ENCODE peak calls at places on chromosomes 2 and 18, in nine cellular contexts. J is IMR-90; L is fibroblast of mammary gland; R is stimulated activated CD4-positive, alpha-beta T cell treated with anti-CD3 and anti-CD28 coated beads, Interleukin-1b, Interleukin-23, amount 100 ng/mL, for 24 hours; F is prostate gland; I is CD4-positive, CD25-positive, alpha-beta regulatory T cell; G is HT1080; H is tibial artery; V is GM12864. S is an unnamed sample.
A peak's percentile ranks its signal among the peaks of the same experiment; 100 is the strongest.

GRCh38 chr2:149562304-149562703 is 25.3 kb downstream of the MMADHC start:
- DNase-seq in F (no peak), L (peak; percentile 53), J (peak; percentile 59), I (no peak), V (peak; percentile 31), H (no peak), R (no peak), G (peak; percentile 43), S (peak; percentile 88)

GRCh38 chr18:13035249-13035914 is 44.2 kb downstream of the CEP192 start:
- DNase-seq in G (peak; percentile 8), R (no peak), F (no peak), V (no peak), L (peak; percentile 16), J (peak; percentile 44), I (no peak), H (no peak), S (no peak)

GRCh38 chr2:237766334-237766733 is 32.2 kb upstream of the RBM44 start:
- DNase-seq in I (no peak), J (peak; percentile 79), R (no peak), H (no peak), L (peak; percentile 28), G (no peak), F (no peak), V (no peak), S (peak; percentile 38)

GRCh38 chr2:96647681-96648080 is 5.1 kb downstream of the FER1L5 start:
- DNase-seq in L (no peak), G (no peak), R (no peak), V (no peak), F (no peak), J (no peak), I (no peak), H (no peak), S (no peak)

GRCh38 chr2:74513605-74514367 is 464 bp upstream of the TLX2 start:
- DNase-seq in F (no peak), H (no peak), R (peak; percentile 32), I (peak; percentile 71), L (no peak), G (no peak), V (no peak), J (no peak), S (peak; percentile 35)

GRCh38 chr2:62197609-62198236 is 1.8 kb downstream of the B3GNT2 start:
- DNase-seq in R (no peak), V (no peak), I (peak; percentile 24), J (no peak), F (peak; percentile 33), G (no peak), L (peak; percentile 31), H (no peak), S (peak; percentile 21)

GRCh38 chr2:37085731-37086147 is 1.4 kb downstream of the GPATCH11 start:
- DNase-seq in H (no peak), G (peak; percentile 97), J (peak; percentile 83), F (no peak), I (peak; percentile 3), L (peak; percentile 72), R (no peak), V (no peak), S (peak; percentile 63)

GRCh38 chr2:217909156-217909820 is 93.5 kb downstream of the TNS1 start:
- DNase-seq in G (no peak), H (peak; percentile 53), J (no peak), F (no peak), V (no peak), R (no peak), L (no peak), I (no peak), S (no peak)

GRCh38 chr18:11991021-11991770 is 9.9 kb downstream of the IMPA2 start:
- DNase-seq in H (no peak), F (no peak), G (no peak), R (no peak), I (no peak), L (no peak), J (no peak), V (no peak), S (no peak)

GRCh38 chr2:28142403-28142802 is 250.3 kb upstream of the FOSL2 start:
- DNase-seq in V (no peak), F (no peak), L (peak; percentile 55), R (no peak), H (no peak), J (no peak), G (no peak), I (no peak), S (no peak)

GRCh38 chr2:218645126-218645525 is 14.3 kb downstream of the ZNF142 start:
- DNase-seq in R (no peak), G (peak; percentile 76), H (no peak), V (no peak), J (peak; percentile 62), F (no peak), I (no peak), L (peak; percentile 87), S (no peak)

GRCh38 chr18:6881034-6881800 is 151.7 kb downstream of the ARHGAP28 start:
- DNase-seq in L (peak; percentile 86), R (no peak), G (no peak), H (no peak), I (no peak), J (peak; percentile 60), V (no peak), F (peak; percentile 48), S (no peak)